ENCODE peak calls at places on chromosomes 7 and 10, in five cellular contexts. I is GM20000, X is foreskin fibroblast, H is heart right ventricle, L is gastrocnemius medialis. Q is an unnamed sample.

GRCh38 chr7:20364815-20365214 is 34.1 kb downstream of the ITGB8 start:
- DNase-seq in L (no peak), H (no peak), X (no peak), I (no peak), Q (no peak)

GRCh38 chr10:29322918-29323317 is 34.0 kb downstream of the LYZL1 start:
- DNase-seq in X (no peak), L (no peak), H (peak), I (no peak), Q (no peak)

GRCh38 chr7:6175642-6176041 is 96.8 kb downstream of the CYTH3 start:
- DNase-seq in I (no peak), L (peak), H (no peak), X (peak), Q (peak)

GRCh38 chr7:143018931-143019330 is 8.0 kb downstream of the OR9A2 start:
- DNase-seq in I (no peak), L (no peak), X (peak), H (no peak), Q (peak)

GRCh38 chr10:131776496-131776895 is 124.3 kb upstream of the PPP2R2D start:
- DNase-seq in H (no peak), X (no peak), L (no peak), I (no peak), Q (no peak)

GRCh38 chr10:126242352-126243260 is 145.7 kb downstream of the ADAM12 start:
- DNase-seq in I (no peak), X (peak), L (no peak), H (peak), Q (peak)

GRCh38 chr7:140972876-140973829 is 41.6 kb downstream of the MRPS33 start:
- DNase-seq in I (no peak), H (no peak), X (peak), L (no peak), Q (peak)

GRCh38 chr7:35993663-35994622 is 159.1 kb upstream of the EEPD1 start:
- DNase-seq in I (no peak), X (peak), L (no peak), H (no peak), Q (peak)

GRCh38 chr10:234708-235406 is 99.6 kb downstream of the ZMYND11 start:
- DNase-seq in X (no peak), I (no peak), H (no peak), L (no peak), Q (no peak)

GRCh38 chr7:13742126-13742525 is 247.3 kb downstream of the ETV1 start:
- DNase-seq in X (peak), I (no peak), H (no peak), L (no peak), Q (peak)

GRCh38 chr10:71975891-71976725 is 11.9 kb downstream of the CHST3 start:
- DNase-seq in X (peak), I (no peak), H (no peak), L (peak), Q (peak)

GRCh38 chr7:151429555-151430331 is 10.2 kb downstream of the CRYGN start:
- DNase-seq in H (no peak), L (no peak), X (no peak), I (no peak), Q (peak)

GRCh38 chr10:53957401-53957800 is 843.6 kb downstream of the PCDH15 start:
- DNase-seq in X (no peak), H (no peak), L (no peak), I (no peak), Q (no peak)

GRCh38 chr7:45084336-45084735 is 4.4 kb downstream of the NACAD start:
- DNase-seq in I (no peak), L (peak), H (no peak), X (no peak), Q (no peak)

GRCh38 chr7:31087351-31087750 is 35.2 kb downstream of the ADCYAP1R1 start:
- DNase-seq in I (no peak), X (no peak), H (no peak), L (no peak), Q (no peak)

GRCh38 chr10:9635691-9636090 is 1382.0 kb upstream of the CELF2 start:
- DNase-seq in L (no peak), I (no peak), X (peak), H (no peak), Q (peak)

GRCh38 chr7:91347288-91347687 is 83.1 kb downstream of the FZD1 start:
- DNase-seq in L (no peak), I (no peak), H (peak), X (peak), Q (peak)

GRCh38 chr7:130595986-130596385 is 72.6 kb downstream of the COPG2 start:
- DNase-seq in I (no peak), H (peak), L (no peak), X (no peak), Q (peak)

GRCh38 chr10:103395754-103396066 is 565 bp downstream of the ATP5MK start:
- DNase-seq in I (no peak), X (peak), H (no peak), L (no peak), Q (peak)

GRCh38 chr7:129721139-129721538 is 109.6 kb downstream of the NRF1 start:
- DNase-seq in X (peak), L (no peak), I (no peak), H (no peak), Q (peak)

GRCh38 chr10:75042292-75042974 is 69.0 kb upstream of the SAMD8 start:
- DNase-seq in X (peak), I (no peak), H (no peak), L (peak), Q (peak)

GRCh38 chr7:20786779-20787651 is at the start of gene SP8:
- DNase-seq in L (no peak), X (peak), H (no peak), I (peak), Q (no peak)

GRCh38 chr7:116327751-116328150 is 117.4 kb downstream of the TES start:
- DNase-seq in H (no peak), L (no peak), I (no peak), X (peak), Q (peak)

GRCh38 chr7:36473454-36474282 is 84.0 kb downstream of the ANLN start:
- DNase-seq in I (peak), L (no peak), X (peak), H (peak), Q (peak)

GRCh38 chr7:93148135-93148534 is at the start of gene SAMD9L:
- DNase-seq in X (peak), I (peak), L (no peak), H (no peak), Q (peak)

GRCh38 chr10:122181901-122182799 is 88.9 kb upstream of the BTBD16 start:
- DNase-seq in L (no peak), H (no peak), X (peak), I (no peak), Q (peak)

GRCh38 chr10:32379950-32380547 is 33.1 kb upstream of the EPC1 start:
- DNase-seq in H (no peak), I (no peak), L (no peak), X (no peak), Q (no peak)

GRCh38 chr10:95758351-95759025 is 2.5 kb downstream of the ENTPD1 start:
- DNase-seq in I (peak), H (no peak), L (no peak), X (peak), Q (no peak)

GRCh38 chr7:124532166-124532565 is 233.4 kb downstream of the GPR37 start:
- DNase-seq in I (no peak), X (peak), L (no peak), H (no peak), Q (no peak)

GRCh38 chr7:78299088-78299487 is 500.5 kb downstream of the PHTF2 start:
- DNase-seq in X (peak), I (no peak), H (no peak), L (no peak), Q (peak)

GRCh38 chr10:70052462-70053211 is at the start of gene MACROH2A2:
- DNase-seq in L (peak), I (peak), X (peak), H (peak), Q (peak)

GRCh38 chr10:101965075-101965765 is 90.8 kb downstream of the ARMH3 start:
- DNase-seq in X (no peak), I (no peak), H (no peak), L (no peak), Q (no peak)

GRCh38 chr10:86583983-86584382 is 62.4 kb upstream of the WAPL start:
- DNase-seq in I (peak), L (no peak), H (no peak), X (no peak), Q (no peak)
- TF ChIP-seq CTCF in I (no peak), L (no peak), H (no peak), X (no peak), Q (no peak)

DNA sequence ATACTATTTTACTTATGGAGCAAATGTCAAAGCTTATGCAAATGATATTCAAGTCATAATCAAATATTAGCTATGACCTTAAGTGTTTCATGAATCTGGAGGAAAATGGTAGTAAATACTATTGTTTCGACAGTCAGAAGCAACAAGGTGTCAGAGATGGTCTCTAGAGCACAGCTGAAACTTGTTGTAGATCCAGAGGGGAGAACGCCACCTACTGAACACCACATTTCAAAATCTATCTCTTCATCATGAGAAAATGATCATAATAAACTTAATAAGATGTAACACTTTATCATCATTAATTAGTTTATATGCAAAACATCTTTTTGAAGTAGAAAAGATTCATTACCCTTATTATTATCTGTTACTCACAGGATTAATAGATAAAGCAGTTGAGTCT is 418.7 kb downstream of the GATA3 start:
- DNase-seq in X (no peak), L (no peak), H (no peak), I (peak), Q (peak)
- TF ChIP-seq CTCF in X (no peak), L (no peak), H (peak), I (no peak), Q (peak)

GRCh38 chr10:68576118-68576517 is 16.0 kb downstream of the TET1 start:
- DNase-seq in I (no peak), X (no peak), L (no peak), H (no peak), Q (no peak)
- TF ChIP-seq CTCF in I (no peak), X (no peak), L (no peak), H (no peak), Q (no peak)

GRCh38 chr10:61795551-61795950 is 105.9 kb upstream of the ARID5B start:
- DNase-seq in I (no peak), H (no peak), L (no peak), X (no peak), Q (no peak)
- TF ChIP-seq CTCF in I (no peak), H (no peak), L (no peak), X (no peak), Q (peak)

GRCh38 chr7:100719523-100720319 is 547 bp upstream of the EPO start:
- DNase-seq in L (no peak), X (peak), H (no peak), I (no peak), Q (peak)
- TF ChIP-seq CTCF in L (no peak), X (peak), H (no peak), I (no peak), Q (peak)

DNA sequence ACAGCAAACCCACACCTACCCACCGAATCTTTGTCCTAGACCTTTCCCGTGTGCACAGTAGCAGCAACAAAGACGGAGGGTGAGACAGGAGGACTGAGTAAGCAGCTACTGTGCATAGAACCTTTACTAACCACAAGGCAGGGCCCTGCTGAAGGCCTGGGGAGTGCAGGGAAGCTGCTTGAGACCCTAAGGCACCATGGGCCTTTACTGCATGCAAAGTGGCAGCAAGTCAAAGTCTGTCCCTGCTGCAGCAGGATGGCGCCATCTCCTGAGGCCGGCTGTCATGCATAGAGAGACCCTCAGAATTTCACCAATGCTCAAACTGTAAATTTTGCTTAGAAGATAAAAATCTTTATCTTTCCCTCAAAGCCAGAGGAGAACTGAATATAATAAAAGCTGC is 610.5 kb downstream of the ACTR3B start:
- DNase-seq in I (no peak), X (no peak), L (no peak), H (no peak), Q (no peak)
- TF ChIP-seq CTCF in I (no peak), X (no peak), L (no peak), H (no peak), Q (no peak)

DNA sequence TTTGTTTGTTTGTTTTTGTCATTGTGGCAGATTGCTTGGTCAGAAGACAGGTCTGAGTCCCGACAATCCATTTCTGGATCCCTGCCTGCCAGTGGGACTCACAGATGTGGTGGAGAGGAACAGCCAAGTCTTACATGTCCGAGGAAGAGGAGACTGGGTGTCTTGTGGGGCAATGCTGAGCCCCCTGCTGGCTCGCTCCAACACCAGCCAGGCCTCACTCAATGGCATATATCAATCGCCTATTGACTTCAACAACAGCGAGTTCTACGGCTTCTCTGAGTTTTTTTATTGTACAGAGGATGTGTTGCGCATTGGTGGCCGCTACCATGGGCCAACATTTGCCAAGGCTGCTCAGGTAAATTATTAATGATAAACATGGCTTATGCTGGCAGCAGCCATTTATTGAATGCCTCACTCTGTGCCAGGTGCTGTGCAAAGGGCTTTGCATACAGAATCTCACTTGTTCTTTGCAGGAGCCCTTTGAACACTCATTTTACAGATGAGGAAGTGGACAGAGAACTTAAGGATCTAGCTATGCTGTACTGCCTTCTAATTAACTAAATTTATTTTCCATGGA is 33.3 kb downstream of the COX15 start:
- DNase-seq in X (no peak), L (no peak), H (no peak), I (no peak), Q (no peak)
- TF ChIP-seq CTCF in X (no peak), L (no peak), H (no peak), I (no peak), Q (no peak)

DNA sequence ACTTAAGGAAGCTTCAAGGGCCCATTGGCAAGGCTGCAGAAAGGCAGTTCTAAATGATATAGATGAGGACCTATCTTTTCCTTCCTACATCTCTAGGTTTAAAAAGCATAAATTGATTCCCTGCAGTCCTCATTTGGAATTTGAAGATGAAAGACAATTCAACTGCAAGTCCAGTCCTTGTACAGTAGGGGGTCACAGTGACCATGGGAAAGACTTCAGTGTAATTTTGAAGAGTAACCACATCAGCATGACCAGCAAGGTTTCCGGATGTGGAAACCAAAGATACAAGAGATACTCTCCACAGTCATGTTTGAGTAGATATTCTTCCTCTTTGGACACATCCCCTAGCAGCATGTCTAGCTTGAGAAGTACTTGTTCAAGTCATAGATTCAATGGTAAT is 539.2 kb upstream of the TEX47 start:
- DNase-seq in X (no peak), L (no peak), I (peak), H (no peak), Q (no peak)
- TF ChIP-seq CTCF in X (no peak), L (no peak), I (no peak), H (peak), Q (no peak)

DNA sequence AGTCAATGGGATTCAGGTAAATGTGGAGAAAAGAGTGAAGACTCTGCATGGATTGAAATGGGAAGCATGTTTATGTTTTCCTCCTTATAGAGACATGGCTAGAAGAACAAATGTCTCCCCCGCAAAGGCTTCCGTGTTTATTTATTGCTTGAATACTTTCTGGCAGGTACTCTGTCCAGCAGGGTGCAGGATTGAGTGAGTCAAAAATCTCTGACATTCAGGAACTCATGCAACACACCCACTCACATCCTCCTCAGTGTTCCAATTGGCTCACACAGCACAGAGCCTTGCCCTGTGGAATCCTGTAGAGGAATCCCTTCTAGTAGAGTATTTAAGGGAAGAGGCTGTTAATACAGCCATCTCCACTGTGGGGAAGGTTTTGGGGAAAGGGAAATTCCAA is 290.3 kb upstream of the VWC2 start:
- DNase-seq in X (no peak), H (peak), L (no peak), I (peak), Q (no peak)
- TF ChIP-seq CTCF in X (no peak), H (peak), L (no peak), I (no peak), Q (no peak)

GRCh38 chr7:112205348-112206237 is 606 bp downstream of the DOCK4 start:
- DNase-seq in I (no peak), H (peak), X (peak), L (peak), Q (peak)
- TF ChIP-seq CTCF in I (no peak), H (no peak), X (no peak), L (no peak), Q (no peak)

Q was measured in cardiac fibroblast.